ENCODE peak calls at places on chromosome 1, in nine cellular contexts. One of them, this sample, is unnamed.

GRCh38 chr1:17669305-17669704 is 85.8 kb upstream of the ACTL8 start:
- DNase-seq in PC-9: no peak
- DNase-seq in AG04449: no peak
- DNase-seq in fibroblast of lung: no peak
- DNase-seq in cardiac muscle cell: no peak
- DNase-seq in IMR-90: no peak
- DNase-seq in cardiac fibroblast: no peak
- DNase-seq in AG09309: no peak
- DNase-seq in fibroblast of pulmonary artery: no peak
- DNase-seq in this sample: no peak

GRCh38 chr1:244273262-244273844 is 178.4 kb downstream of the ADSS2 start:
- DNase-seq in AG04449: no peak
- DNase-seq in cardiac fibroblast: no peak
- DNase-seq in AG09309: no peak
- DNase-seq in PC-9: no peak
- DNase-seq in cardiac muscle cell: no peak
- DNase-seq in fibroblast of pulmonary artery: no peak
- DNase-seq in IMR-90: no peak
- DNase-seq in fibroblast of lung: no peak
- DNase-seq in this sample: no peak

GRCh38 chr1:228823200-228823599 is 87.9 kb downstream of the RHOU start:
- DNase-seq in fibroblast of lung: no peak
- DNase-seq in AG04449: no peak
- DNase-seq in IMR-90: no peak
- DNase-seq in cardiac muscle cell: no peak
- DNase-seq in cardiac fibroblast: no peak
- DNase-seq in PC-9: no peak
- DNase-seq in AG09309: no peak
- DNase-seq in fibroblast of pulmonary artery: no peak
- DNase-seq in this sample: no peak

GRCh38 chr1:204314209-204314892 is 45.4 kb downstream of the PLEKHA6 start:
- DNase-seq in fibroblast of pulmonary artery: no peak
- DNase-seq in PC-9: peak
- DNase-seq in AG09309: no peak
- DNase-seq in cardiac muscle cell: no peak
- DNase-seq in AG04449: no peak
- DNase-seq in fibroblast of lung: no peak
- DNase-seq in IMR-90: no peak
- DNase-seq in cardiac fibroblast: no peak
- DNase-seq in this sample: no peak

GRCh38 chr1:64598100-64598571 is 128.2 kb downstream of the CACHD1 start:
- DNase-seq in PC-9: peak
- DNase-seq in AG04449: peak
- DNase-seq in fibroblast of lung: peak
- DNase-seq in AG09309: peak
- DNase-seq in cardiac muscle cell: peak
- DNase-seq in IMR-90: peak
- DNase-seq in cardiac fibroblast: peak
- DNase-seq in fibroblast of pulmonary artery: peak
- DNase-seq in this sample: peak

GRCh38 chr1:35659589-35659988 is 18.3 kb upstream of the PSMB2 start:
- DNase-seq in PC-9: no peak
- DNase-seq in fibroblast of pulmonary artery: no peak
- DNase-seq in AG04449: no peak
- DNase-seq in cardiac muscle cell: no peak
- DNase-seq in AG09309: no peak
- DNase-seq in IMR-90: no peak
- DNase-seq in cardiac fibroblast: no peak
- DNase-seq in fibroblast of lung: no peak
- DNase-seq in this sample: no peak

GRCh38 chr1:240107058-240107684 is 15.5 kb downstream of the FMN2 start:
- DNase-seq in cardiac fibroblast: peak
- DNase-seq in IMR-90: peak
- DNase-seq in AG09309: no peak
- DNase-seq in fibroblast of lung: peak
- DNase-seq in cardiac muscle cell: no peak
- DNase-seq in fibroblast of pulmonary artery: peak
- DNase-seq in PC-9: no peak
- DNase-seq in AG04449: no peak
- DNase-seq in this sample: peak

GRCh38 chr1:35887508-35887907 is 4.5 kb downstream of the AGO1 start:
- DNase-seq in AG04449: no peak
- DNase-seq in fibroblast of pulmonary artery: no peak
- DNase-seq in IMR-90: no peak
- DNase-seq in AG09309: no peak
- DNase-seq in cardiac muscle cell: no peak
- DNase-seq in PC-9: no peak
- DNase-seq in fibroblast of lung: no peak
- DNase-seq in cardiac fibroblast: no peak
- DNase-seq in this sample: no peak

GRCh38 chr1:200258447-200259375 is 151.1 kb downstream of the ZNF281 start:
- DNase-seq in cardiac muscle cell: peak
- DNase-seq in AG04449: no peak
- DNase-seq in AG09309: no peak
- DNase-seq in PC-9: peak
- DNase-seq in cardiac fibroblast: peak
- DNase-seq in IMR-90: peak
- DNase-seq in fibroblast of lung: peak
- DNase-seq in fibroblast of pulmonary artery: peak
- DNase-seq in this sample: peak

GRCh38 chr1:174225499-174226204 is 66.3 kb downstream of the RABGAP1L start:
- DNase-seq in fibroblast of pulmonary artery: no peak
- DNase-seq in IMR-90: no peak
- DNase-seq in PC-9: no peak
- DNase-seq in fibroblast of lung: no peak
- DNase-seq in AG04449: no peak
- DNase-seq in cardiac fibroblast: no peak
- DNase-seq in AG09309: no peak
- DNase-seq in cardiac muscle cell: no peak
- DNase-seq in this sample: no peak

GRCh38 chr1:114756009-114756892 is 1.5 kb downstream of the CSDE1 start:
- DNase-seq in AG09309: no peak
- DNase-seq in AG04449: no peak
- DNase-seq in PC-9: no peak
- DNase-seq in cardiac fibroblast: no peak
- DNase-seq in IMR-90: peak
- DNase-seq in fibroblast of pulmonary artery: no peak
- DNase-seq in cardiac muscle cell: no peak
- DNase-seq in fibroblast of lung: no peak
- DNase-seq in this sample: no peak

GRCh38 chr1:76161451-76161850 is 86.9 kb downstream of the ST6GALNAC3 start:
- DNase-seq in IMR-90: no peak
- DNase-seq in fibroblast of lung: no peak
- DNase-seq in cardiac fibroblast: no peak
- DNase-seq in fibroblast of pulmonary artery: no peak
- DNase-seq in cardiac muscle cell: no peak
- DNase-seq in AG09309: no peak
- DNase-seq in PC-9: no peak
- DNase-seq in AG04449: no peak
- DNase-seq in this sample: no peak

GRCh38 chr1:198620951-198621824 is 17.7 kb upstream of the PTPRC start:
- DNase-seq in fibroblast of lung: no peak
- DNase-seq in IMR-90: no peak
- DNase-seq in AG04449: no peak
- DNase-seq in fibroblast of pulmonary artery: no peak
- DNase-seq in AG09309: no peak
- DNase-seq in cardiac fibroblast: no peak
- DNase-seq in PC-9: no peak
- DNase-seq in cardiac muscle cell: no peak
- DNase-seq in this sample: no peak

GRCh38 chr1:112448937-112449629 is 53.1 kb downstream of the CTTNBP2NL start:
- DNase-seq in cardiac muscle cell: no peak
- DNase-seq in cardiac fibroblast: no peak
- DNase-seq in PC-9: no peak
- DNase-seq in fibroblast of lung: no peak
- DNase-seq in fibroblast of pulmonary artery: no peak
- DNase-seq in AG04449: no peak
- DNase-seq in IMR-90: no peak
- DNase-seq in AG09309: no peak
- DNase-seq in this sample: no peak

GRCh38 chr1:197912739-197913494 is 4.3 kb upstream of the LHX9 start:
- DNase-seq in AG09309: no peak
- DNase-seq in cardiac fibroblast: no peak
- DNase-seq in fibroblast of lung: no peak
- DNase-seq in cardiac muscle cell: no peak
- DNase-seq in AG04449: no peak
- DNase-seq in IMR-90: no peak
- DNase-seq in PC-9: no peak
- DNase-seq in fibroblast of pulmonary artery: no peak
- DNase-seq in this sample: no peak

GRCh38 chr1:226304291-226304955 is 4.5 kb downstream of the LIN9 start:
- DNase-seq in IMR-90: no peak
- DNase-seq in cardiac muscle cell: no peak
- DNase-seq in PC-9: no peak
- DNase-seq in fibroblast of pulmonary artery: no peak
- DNase-seq in AG09309: no peak
- DNase-seq in AG04449: no peak
- DNase-seq in cardiac fibroblast: no peak
- DNase-seq in fibroblast of lung: no peak
- DNase-seq in this sample: no peak

DNA sequence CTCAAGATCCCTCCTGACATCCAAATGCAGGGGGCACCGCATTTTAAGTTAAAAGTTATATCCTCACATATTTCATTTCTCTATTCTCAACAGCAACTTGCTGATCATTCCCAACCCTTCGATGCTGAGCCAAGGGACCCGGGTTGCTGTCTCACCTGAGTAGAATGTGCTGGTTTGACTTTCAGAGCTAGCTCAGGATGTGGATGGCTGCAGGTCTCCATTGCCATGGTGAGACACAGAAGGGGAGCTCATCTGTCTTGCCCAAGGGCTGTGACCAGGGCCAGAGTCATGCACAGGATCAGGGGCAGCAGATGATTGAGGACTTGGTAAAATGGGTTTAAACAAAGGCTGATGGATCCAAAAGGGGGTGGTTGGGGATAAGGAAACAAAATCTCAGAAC is 112.1 kb downstream of the HMGB4 start:
- DNase-seq in cardiac fibroblast: no peak
- DNase-seq in AG09309: no peak
- DNase-seq in IMR-90: no peak
- DNase-seq in AG04449: no peak
- DNase-seq in PC-9: no peak
- DNase-seq in cardiac muscle cell: no peak
- DNase-seq in fibroblast of pulmonary artery: no peak
- DNase-seq in fibroblast of lung: no peak
- DNase-seq in this sample: no peak
- TF ChIP-seq CTCF in cardiac fibroblast: no peak
- TF ChIP-seq CTCF in AG09309: no peak
- TF ChIP-seq CTCF in IMR-90: no peak
- TF ChIP-seq CTCF in AG04449: no peak
- TF ChIP-seq CTCF in PC-9: no peak
- TF ChIP-seq CTCF in cardiac muscle cell: no peak
- TF ChIP-seq CTCF in fibroblast of pulmonary artery: no peak
- TF ChIP-seq CTCF in fibroblast of lung: no peak
- TF ChIP-seq CTCF in this sample: no peak

DNA sequence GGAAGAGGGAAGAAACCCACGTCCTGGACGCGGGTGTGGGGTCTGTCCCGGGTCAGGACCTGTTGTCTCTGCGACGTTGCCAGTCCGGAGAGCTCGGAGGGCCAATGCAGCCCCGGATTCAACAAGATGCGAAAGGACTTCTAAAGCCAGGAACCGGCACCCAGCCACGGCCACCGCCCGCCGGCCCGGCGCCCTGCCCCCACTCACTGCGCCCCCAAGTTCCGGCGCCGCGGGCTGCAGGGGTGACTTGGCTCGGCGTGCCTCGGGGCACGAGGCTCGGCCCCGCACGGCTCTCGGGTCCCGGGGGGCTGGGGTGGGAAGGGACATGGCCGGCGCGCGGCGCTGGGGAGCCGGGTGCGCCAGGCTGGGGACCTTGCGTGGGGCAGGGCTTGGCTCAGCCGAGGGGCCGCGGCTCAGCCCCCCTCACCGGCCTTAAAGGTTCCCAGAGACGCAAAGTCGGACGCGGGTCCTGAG is 51.8 kb upstream of the H6PD start:
- DNase-seq in PC-9: no peak
- DNase-seq in fibroblast of lung: no peak
- DNase-seq in IMR-90: no peak
- DNase-seq in AG04449: no peak
- DNase-seq in AG09309: no peak
- DNase-seq in cardiac muscle cell: no peak
- DNase-seq in cardiac fibroblast: no peak
- DNase-seq in fibroblast of pulmonary artery: no peak
- DNase-seq in this sample: no peak
- H3K4me3 ChIP-seq in PC-9: peak
- H3K4me3 ChIP-seq in fibroblast of lung: peak
- H3K4me3 ChIP-seq in IMR-90: peak
- H3K4me3 ChIP-seq in AG04449: peak
- H3K4me3 ChIP-seq in AG09309: peak
- H3K4me3 ChIP-seq in cardiac muscle cell: peak
- H3K4me3 ChIP-seq in cardiac fibroblast: peak
- H3K4me3 ChIP-seq in fibroblast of pulmonary artery: peak
- H3K4me3 ChIP-seq in this sample: peak

GRCh38 chr1:94119796-94120590 is 955 bp downstream of the ABCA4 start:
- DNase-seq in fibroblast of lung: no peak
- DNase-seq in AG04449: no peak
- DNase-seq in cardiac muscle cell: peak
- DNase-seq in AG09309: no peak
- DNase-seq in PC-9: no peak
- DNase-seq in cardiac fibroblast: no peak
- DNase-seq in IMR-90: peak
- DNase-seq in fibroblast of pulmonary artery: peak
- DNase-seq in this sample: no peak
- TF ChIP-seq CTCF in fibroblast of lung: no peak
- TF ChIP-seq CTCF in AG04449: no peak
- TF ChIP-seq CTCF in cardiac muscle cell: no peak
- TF ChIP-seq CTCF in AG09309: no peak
- TF ChIP-seq CTCF in PC-9: no peak
- TF ChIP-seq CTCF in cardiac fibroblast: no peak
- TF ChIP-seq CTCF in IMR-90: no peak
- TF ChIP-seq CTCF in fibroblast of pulmonary artery: no peak
- TF ChIP-seq CTCF in this sample: no peak

GRCh38 chr1:20732071-20732587 is 374 bp downstream of the SH2D5 start:
- DNase-seq in AG04449: no peak
- DNase-seq in cardiac fibroblast: peak
- DNase-seq in PC-9: peak
- DNase-seq in IMR-90: peak
- DNase-seq in cardiac muscle cell: peak
- DNase-seq in fibroblast of lung: peak
- DNase-seq in AG09309: no peak
- DNase-seq in fibroblast of pulmonary artery: peak
- DNase-seq in this sample: peak

GRCh38 chr1:20731057-20731991 is 1.2 kb downstream of the SH2D5 start:
- DNase-seq in fibroblast of lung: no peak
- DNase-seq in AG09309: no peak
- DNase-seq in cardiac muscle cell: no peak
- DNase-seq in cardiac fibroblast: no peak
- DNase-seq in AG04449: no peak
- DNase-seq in fibroblast of pulmonary artery: no peak
- DNase-seq in IMR-90: no peak
- DNase-seq in PC-9: no peak
- DNase-seq in this sample: no peak

GRCh38 chr1:20732588-20733360 is at the start of gene SH2D5:
- DNase-seq in AG09309: peak
- DNase-seq in cardiac muscle cell: peak
- DNase-seq in PC-9: peak
- DNase-seq in fibroblast of pulmonary artery: peak
- DNase-seq in cardiac fibroblast: peak
- DNase-seq in fibroblast of lung: peak
- DNase-seq in IMR-90: peak
- DNase-seq in AG04449: peak
- DNase-seq in this sample: peak

GRCh38 chr1:20735581-20736111 is 3.1 kb upstream of the SH2D5 start:
- DNase-seq in fibroblast of lung: no peak
- DNase-seq in PC-9: no peak
- DNase-seq in fibroblast of pulmonary artery: peak
- DNase-seq in AG09309: no peak
- DNase-seq in IMR-90: peak
- DNase-seq in AG04449: no peak
- DNase-seq in cardiac fibroblast: peak
- DNase-seq in cardiac muscle cell: no peak
- DNase-seq in this sample: no peak

GRCh38 chr1:20733361-20733975 is 965 bp upstream of the SH2D5 start:
- DNase-seq in cardiac muscle cell: no peak
- DNase-seq in fibroblast of pulmonary artery: no peak
- DNase-seq in fibroblast of lung: no peak
- DNase-seq in PC-9: no peak
- DNase-seq in AG09309: no peak
- DNase-seq in cardiac fibroblast: no peak
- DNase-seq in IMR-90: no peak
- DNase-seq in AG04449: no peak
- DNase-seq in this sample: no peak
- H3K4me3 ChIP-seq in cardiac muscle cell: no peak
- H3K4me3 ChIP-seq in fibroblast of pulmonary artery: no peak
- H3K4me3 ChIP-seq in fibroblast of lung: no peak
- H3K4me3 ChIP-seq in PC-9: peak
- H3K4me3 ChIP-seq in AG09309: no peak
- H3K4me3 ChIP-seq in cardiac fibroblast: no peak
- H3K4me3 ChIP-seq in IMR-90: no peak
- H3K4me3 ChIP-seq in AG04449: no peak
- H3K4me3 ChIP-seq in this sample: no peak